ENCODE peak calls at places on chromosomes 3 and 15, in six cellular contexts. V is T-helper 17 cell; E is activated CD8-positive, alpha-beta T cell treated with anti-CD3 and anti-CD28 coated beads, Interleukin-2, amount 10 ng/mL, durations not matched to agents 7 days and 5 days; J is NCI-H2029; M is dorsolateral prefrontal cortex; F is hippocampal formation. I is an unnamed sample.

GRCh38 chr3:42664443-42664814 is 10.9 kb downstream of the ZBTB47 start:
- DNase-seq in M (no peak), F (no peak), E (no peak), J (no peak), V (no peak), I (peak; percentile 27)

GRCh38 chr15:52010633-52011595 is 8.1 kb upstream of the MAPK6 start:
- DNase-seq in F (no peak), E (no peak), M (no peak), V (no peak), J (peak; percentile 46), I (no peak)

GRCh38 chr3:48679416-48680380 is 6.0 kb downstream of the NCKIPSD start:
- DNase-seq in E (no peak), F (no peak), V (no peak), M (no peak), J (no peak), I (no peak)

GRCh38 chr3:99111235-99111634 is 209.7 kb upstream of the DCBLD2 start:
- DNase-seq in M (no peak), E (no peak), J (no peak), F (no peak), V (no peak), I (no peak)

GRCh38 chr3:14700891-14701290 is 25.9 kb downstream of the C3orf20 start:
- DNase-seq in E (no peak), M (no peak), V (no peak), J (no peak), F (no peak), I (no peak)

GRCh38 chr15:66196565-66196964 is 57.0 kb downstream of the MEGF11 start:
- DNase-seq in M (no peak), F (no peak), V (no peak), J (no peak), E (no peak), I (no peak)

GRCh38 chr3:154210986-154211385 is 89.8 kb downstream of the ARHGEF26 start:
- DNase-seq in V (no peak), J (no peak), E (no peak), F (no peak), M (no peak), I (no peak)

GRCh38 chr15:96327155-96327741 is 3.3 kb upstream of the NR2F2 start:
- DNase-seq in F (no peak), E (no peak), J (no peak), M (no peak), V (no peak), I (peak; percentile 24)

GRCh38 chr3:197495999-197496745 is 59.6 kb downstream of the BDH1 start:
- DNase-seq in V (no peak), M (no peak), E (no peak), J (no peak), F (no peak), I (no peak)

I was measured in frontal cortex.